ENCODE peak calls at places on chromosomes 16 and 17, in five cellular contexts. T is NCI-H510A treated with DMSO at 0.1 percent for 48 hours, O is NCI-H2081, R is esophagus muscularis mucosa, Q is ACHN. L is an unnamed sample.

GRCh38 chr17:38584350-38584925 is 21.3 kb downstream of the SRCIN1 start:
- DNase-seq in T (peak; percentile 93), O (peak; percentile 74), R (no peak), Q (peak; percentile 69), L (peak; percentile 60)

GRCh38 chr17:79981090-79981489 is 54.6 kb downstream of the TBC1D16 start:
- DNase-seq in T (no peak), O (no peak), R (no peak), Q (no peak), L (no peak)

GRCh38 chr16:3113765-3114479 is 1.5 kb downstream of the ZNF205 start:
- DNase-seq in T (no peak), O (no peak), R (no peak), Q (no peak), L (no peak)

GRCh38 chr16:14369734-14370598 is 260.1 kb downstream of the PARN start:
- DNase-seq in T (no peak), O (no peak), R (no peak), Q (no peak), L (peak; percentile 78)

GRCh38 chr17:62679866-62680377 is 52.5 kb downstream of the MRC2 start:
- DNase-seq in T (no peak), O (no peak), R (no peak), Q (no peak), L (no peak)

GRCh38 chr16:88813396-88814143 is 1.8 kb upstream of the APRT start:
- DNase-seq in T (no peak), O (no peak), R (no peak), Q (no peak), L (no peak)

GRCh38 chr17:75096082-75096625 is 8.4 kb downstream of the SLC16A5 start:
- DNase-seq in T (no peak), O (no peak), R (no peak), Q (peak; percentile 93), L (peak; percentile 78)

GRCh38 chr16:23948949-23949392 is 113.2 kb downstream of the PRKCB start:
- DNase-seq in T (no peak), O (no peak), R (no peak), Q (no peak), L (no peak)

GRCh38 chr16:65572156-65572555 is 450.3 kb upstream of the CDH11 start:
- DNase-seq in T (no peak), O (no peak), R (no peak), Q (no peak), L (no peak)

GRCh38 chr17:75147878-75148546 is 6.3 kb downstream of the JPT1 start:
- DNase-seq in T (no peak), O (no peak), R (no peak), Q (no peak), L (no peak)

GRCh38 chr16:3945751-3946603 is 65.5 kb upstream of the CREBBP start:
- DNase-seq in T (no peak), O (no peak), R (no peak), Q (peak; percentile 100), L (peak; percentile 71)

GRCh38 chr16:84275562-84276151 is 19.0 kb upstream of the WFDC1 start:
- DNase-seq in T (no peak), O (no peak), R (no peak), Q (no peak), L (no peak)

GRCh38 chr17:79192503-79193500 is 118.2 kb downstream of the ENGASE start:
- DNase-seq in T (no peak), O (no peak), R (no peak), Q (peak; percentile 64), L (no peak)

GRCh38 chr17:7716901-7717755 is at the start of gene DNAH2:
- DNase-seq in T (peak; percentile 81), O (peak; percentile 82), R (no peak), Q (peak; percentile 94), L (peak; percentile 71)

GRCh38 chr17:45763182-45763581 is 20.9 kb upstream of the CRHR1 start:
- DNase-seq in T (no peak), O (no peak), R (no peak), Q (no peak), L (no peak)

GRCh38 chr17:66494023-66494803 is 191.8 kb downstream of the PRKCA start:
- DNase-seq in T (no peak), O (no peak), R (no peak), Q (peak; percentile 81), L (no peak)

GRCh38 chr16:83968891-83969672 is 1.0 kb downstream of the NECAB2 start:
- DNase-seq in T (no peak), O (no peak), R (no peak), Q (no peak), L (no peak)

GRCh38 chr16:56530872-56531271 is 11.0 kb upstream of the BBS2 start:
- DNase-seq in T (no peak), O (no peak), R (no peak), Q (peak; percentile 15), L (no peak)

GRCh38 chr17:47781397-47781796 is 40.2 kb downstream of the OSBPL7 start:
- DNase-seq in T (no peak), O (no peak), R (no peak), Q (no peak), L (no peak)

GRCh38 chr16:25896412-25896811 is 204.7 kb downstream of the HS3ST4 start:
- DNase-seq in T (no peak), O (no peak), R (no peak), Q (peak; percentile 16), L (no peak)

GRCh38 chr16:81767987-81768592 is 11.0 kb upstream of the PLCG2 start:
- DNase-seq in T (peak; percentile 35), O (peak; percentile 15), R (no peak), Q (no peak), L (no peak)

GRCh38 chr17:77540975-77541374 is 400.2 kb downstream of the SEC14L1 start:
- DNase-seq in T (no peak), O (no peak), R (no peak), Q (no peak), L (no peak)

GRCh38 chr16:79402356-79402755 is 198.2 kb downstream of the MAF start:
- DNase-seq in T (no peak), O (no peak), R (no peak), Q (no peak), L (no peak)